ENCODE peak calls at places on chromosomes 1 and 21, in nine cellular contexts. J is gastrocnemius medialis, B is stomach, Z is suprapubic skin, K is prostate gland, T is A549, R is IMR-90, E is Peyer's patch, Y is ovary. O is an unnamed sample. For H3K4me1, the result is how much of the 10 kb centered on the place peaks cover.

GRCh38 chr1:181023265-181024057 is 791 bp upstream of the STX6 start:
- DNase-seq in T (no peak), B (no peak), K (no peak), R (no peak), Y (no peak), Z (no peak), J (no peak), E (no peak), O (no peak)

GRCh38 chr21:27448960-27449359 is 482.1 kb upstream of the ADAMTS5 start:
- DNase-seq in Z (no peak), R (no peak), Y (no peak), B (no peak), T (no peak), K (no peak), J (no peak), E (no peak), O (no peak)

GRCh38 chr1:151612506-151613274 is 840 bp downstream of the SNX27 start:
- DNase-seq in K (peak), Z (peak), J (peak), R (no peak), B (no peak), Y (peak), E (no peak), T (no peak), O (no peak)

GRCh38 chr1:41355356-41355755 is 5.9 kb upstream of the FOXO6 start:
- DNase-seq in Z (peak), Y (no peak), T (no peak), E (no peak), J (no peak), K (no peak), B (no peak), R (no peak), O (peak)

GRCh38 chr1:58477390-58477789 is 69.1 kb downstream of the OMA1 start:
- DNase-seq in Z (no peak), J (no peak), T (no peak), K (no peak), B (no peak), Y (no peak), E (no peak), R (no peak), O (no peak)

GRCh38 chr1:33943978-33944377 is 80.1 kb downstream of the HMGB4 start:
- DNase-seq in E (no peak), Y (no peak), B (no peak), J (no peak), R (peak), Z (no peak), K (no peak), T (no peak), O (no peak)

GRCh38 chr1:179137623-179138235 is 55.9 kb downstream of the TOR3A start:
- DNase-seq in J (peak), Y (no peak), E (no peak), B (no peak), T (no peak), K (no peak), Z (no peak), R (peak), O (no peak)

GRCh38 chr1:231139659-231140650 is 21.9 kb upstream of the TRIM67 start:
- DNase-seq in K (no peak), T (peak), J (no peak), B (no peak), Z (no peak), R (peak), E (no peak), Y (no peak), O (no peak)

GRCh38 chr1:199859525-199859924 is 168.0 kb upstream of the NR5A2 start:
- DNase-seq in Z (no peak), R (peak), J (no peak), Y (no peak), K (no peak), T (peak), B (no peak), E (no peak), O (no peak)

GRCh38 chr1:94734963-94735899 is 84.9 kb upstream of the SLC44A3 start:
- DNase-seq in J (peak), R (peak), Y (peak), K (peak), Z (no peak), B (peak), T (no peak), E (no peak), O (no peak)
- H3K4me1 ChIP-seq in J (under half), R (under half), Y (under half), K (under half), Z (under half), B (under half), T (under half), E (under half), O (under half)

DNA sequence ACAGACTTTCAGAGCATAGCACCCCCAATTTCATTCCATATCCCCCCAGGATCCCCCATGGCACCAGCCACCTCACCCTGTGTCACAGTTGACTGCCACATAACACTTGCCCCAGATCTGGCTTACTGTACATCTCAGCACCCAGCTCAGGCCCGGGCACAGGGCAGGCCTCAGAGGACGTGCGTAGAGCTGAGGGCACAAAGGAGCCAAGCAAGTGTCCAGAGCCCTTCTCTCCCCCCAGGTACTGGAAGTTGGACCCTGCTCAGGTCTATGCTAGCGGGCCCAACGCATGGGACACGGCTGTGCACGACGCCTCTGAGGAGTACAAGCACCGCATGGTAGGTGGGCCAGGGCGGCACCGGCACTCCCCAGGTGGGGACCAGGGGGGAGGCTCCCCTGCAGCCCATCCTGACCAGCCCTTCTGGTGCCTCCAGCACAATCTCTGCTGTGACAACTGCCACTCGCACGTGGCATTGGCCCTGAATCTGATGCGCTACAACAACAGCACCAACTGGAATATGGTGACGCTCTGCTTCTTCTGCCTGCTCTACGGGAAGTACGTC is 8.0 kb upstream of the SYTL1 start:
- DNase-seq in Z (no peak), E (no peak), B (no peak), Y (no peak), T (no peak), J (no peak), K (no peak), R (no peak), O (no peak)
- TF ChIP-seq POLR2A in Z (no peak), E (no peak), B (no peak), Y (no peak), T (no peak), J (no peak), K (no peak), R (no peak), O (no peak)

GRCh38 chr1:119285482-119285881 is 83.1 kb upstream of the HAO2 start:
- DNase-seq in R (peak), K (no peak), E (no peak), Y (no peak), T (no peak), B (no peak), J (no peak), Z (no peak), O (no peak)
- H3K27ac ChIP-seq in R (no peak), K (no peak), E (no peak), Y (no peak), T (no peak), B (no peak), J (no peak), Z (no peak), O (no peak)

DNA sequence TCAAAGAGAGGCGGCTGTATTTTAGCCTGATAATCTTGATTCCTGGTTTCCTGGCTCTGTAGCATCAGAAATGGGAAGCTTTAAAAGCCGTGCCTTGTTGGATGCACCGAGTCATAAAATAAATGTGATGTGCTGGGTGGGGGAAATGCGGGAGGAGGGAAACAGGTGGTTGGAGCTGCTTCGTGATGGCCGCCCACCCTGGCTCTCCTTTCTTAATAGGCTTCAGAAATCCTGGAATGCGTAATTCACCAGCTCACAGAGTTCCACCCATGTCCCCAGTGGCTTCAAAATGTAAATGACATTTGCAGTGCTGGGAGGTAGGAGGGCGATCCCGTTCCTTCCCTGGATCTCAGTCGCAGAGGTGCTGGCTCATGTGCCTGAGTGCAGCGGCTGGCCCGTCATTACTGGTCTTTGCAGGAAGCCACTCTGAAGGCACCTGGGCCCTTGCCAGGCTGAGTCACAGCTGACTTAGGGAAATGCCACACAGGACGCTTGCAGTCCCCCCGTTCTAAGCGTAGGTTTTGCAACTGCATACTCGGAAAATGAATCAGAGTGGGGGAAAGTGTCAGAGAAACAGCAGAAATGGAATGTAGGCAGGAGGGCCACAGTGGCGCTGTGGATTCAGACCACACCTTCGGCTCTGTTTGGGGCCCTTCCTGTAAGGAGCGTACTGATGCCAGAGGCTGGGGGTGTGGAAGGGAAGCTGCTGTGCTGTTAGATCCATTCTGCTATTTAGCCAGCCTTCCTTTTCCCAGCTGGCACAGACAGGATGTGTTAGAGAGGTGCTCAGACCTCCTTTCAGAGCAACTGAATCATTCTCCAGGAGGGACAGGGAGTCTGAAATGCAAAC is 37.6 kb downstream of the GALNT2 start:
- DNase-seq in Y (peak), E (peak), K (peak), R (peak), B (peak), J (peak), Z (peak), T (peak), O (peak)
- H3K4me1 ChIP-seq in Y (under half), E (under half), K (under half), R (under half), B (half or more), J (half or more), Z (under half), T (half or more), O (under half)